ENCODE peak calls at places on chromosomes 4 and X, in seven cellular contexts. Y is K562, V is SK-N-SH, M is H1, K is GM12878, R is GM12891, T is HepG2. F is an unnamed sample.

GRCh38 chr4:52946811-52947210 is 84.7 kb downstream of the RASL11B start:
- DNase-seq in V (no peak), T (no peak), R (no peak), Y (no peak), K (no peak), M (no peak), F (no peak)

GRCh38 chrX:134626434-134626833 is 31.8 kb downstream of the PLAC1 start:
- DNase-seq in Y (no peak), K (no peak), R (no peak), V (peak), M (no peak), T (no peak), F (no peak)

GRCh38 chr4:53592128-53592527 is 842 bp upstream of the LNX1 start:
- DNase-seq in T (no peak), R (no peak), V (no peak), M (no peak), K (no peak), Y (no peak), F (no peak)

GRCh38 chr4:7774301-7775019 is 165.2 kb downstream of the AFAP1 start:
- DNase-seq in V (no peak), T (no peak), Y (no peak), M (no peak), K (no peak), R (no peak), F (no peak)

GRCh38 chr4:74012130-74012529 is 13.7 kb upstream of the CXCL5 start:
- DNase-seq in K (no peak), T (no peak), V (no peak), Y (no peak), M (no peak), R (no peak), F (no peak)

GRCh38 chr4:3009422-3009821 is 46.1 kb downstream of the GRK4 start:
- DNase-seq in T (peak), V (no peak), R (no peak), K (no peak), Y (no peak), M (no peak), F (no peak)

GRCh38 chr4:1862055-1862911 is 6.3 kb upstream of the LETM1 start:
- DNase-seq in K (no peak), M (no peak), R (peak), T (no peak), Y (peak), V (no peak), F (peak)

GRCh38 chrX:23752740-23753435 is 9.8 kb upstream of the ACOT9 start:
- DNase-seq in V (no peak), R (no peak), M (no peak), Y (no peak), T (no peak), K (no peak), F (no peak)

GRCh38 chrX:8105531-8105930 is 65.5 kb downstream of the VCX2 start:
- DNase-seq in R (no peak), T (no peak), Y (no peak), M (no peak), V (no peak), K (no peak), F (no peak)

GRCh38 chr4:26891054-26891453 is 30.4 kb downstream of the STIM2 start:
- DNase-seq in K (no peak), R (no peak), Y (no peak), T (no peak), V (no peak), M (no peak), F (no peak)

GRCh38 chr4:38150766-38151165 is 190.6 kb downstream of the PTTG2 start:
- DNase-seq in T (no peak), R (no peak), V (no peak), K (no peak), M (no peak), Y (no peak), F (no peak)

GRCh38 chrX:110001702-110002299 is 1.1 kb upstream of the TMEM164 start:
- DNase-seq in T (no peak), V (no peak), M (no peak), R (no peak), Y (peak), K (no peak), F (no peak)

GRCh38 chrX:38879631-38880220 is 78.5 kb downstream of the MID1IP1 start:
- DNase-seq in K (no peak), M (no peak), T (no peak), Y (no peak), R (no peak), V (no peak), F (no peak)

GRCh38 chr4:169826634-169827187 is 69.0 kb upstream of the HPF1 start:
- DNase-seq in V (no peak), K (no peak), Y (no peak), T (no peak), R (no peak), M (no peak), F (no peak)
- TF ChIP-seq TAF1 in V (no peak), K (no peak), Y (no peak), T (no peak), R (no peak), M (no peak), F (no peak)

DNA sequence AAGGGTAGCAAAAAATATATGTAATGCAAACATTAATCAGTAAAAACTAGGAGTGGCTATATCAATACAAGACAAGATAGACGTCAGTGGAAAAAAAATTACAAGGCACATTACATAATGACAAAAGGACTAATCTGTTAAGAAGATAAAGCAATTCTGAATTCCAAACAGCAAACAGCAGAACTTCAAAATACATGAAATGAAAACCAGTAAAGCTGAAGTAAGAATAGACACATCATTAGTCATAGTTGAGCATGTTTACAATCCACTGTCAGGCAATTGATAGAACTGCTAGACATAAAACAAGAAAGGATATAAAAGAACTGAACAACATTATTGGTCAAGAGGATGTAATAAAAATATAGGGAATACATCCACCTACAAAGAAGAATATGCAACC is 12.2 kb downstream of the SULT1B1 start:
- DNase-seq in Y (no peak), V (no peak), M (no peak), T (no peak), R (no peak), K (no peak), F (no peak)
- TF ChIP-seq TAF1 in Y (no peak), V (no peak), M (no peak), T (no peak), R (no peak), K (no peak), F (no peak)

GRCh38 chrX:149512225-149512885 is 7.2 kb upstream of the IDS start:
- DNase-seq in Y (peak), M (peak), R (no peak), V (peak), K (peak), T (peak), F (no peak)
- TF ChIP-seq TAF1 in Y (no peak), M (no peak), R (no peak), V (no peak), K (no peak), T (no peak), F (no peak)

GRCh38 chr4:16267639-16268038 is 41.4 kb upstream of the TAPT1 start:
- DNase-seq in Y (no peak), T (no peak), R (no peak), K (no peak), V (no peak), M (no peak), F (no peak)

GRCh38 chr4:16269742-16270522 is 43.7 kb upstream of the TAPT1 start:
- DNase-seq in M (no peak), Y (no peak), T (no peak), R (no peak), K (no peak), V (no peak), F (no peak)

GRCh38 chr4:16265820-16266219 is 39.5 kb upstream of the TAPT1 start:
- DNase-seq in K (no peak), V (no peak), T (no peak), Y (no peak), R (no peak), M (no peak), F (no peak)

GRCh38 chr4:16268290-16268689 is 42.0 kb upstream of the TAPT1 start:
- DNase-seq in R (no peak), K (no peak), M (no peak), V (no peak), T (no peak), Y (no peak), F (no peak)

GRCh38 chr4:16270654-16271328 is 44.5 kb upstream of the TAPT1 start:
- DNase-seq in K (no peak), T (peak), R (no peak), M (peak), V (no peak), Y (no peak), F (no peak)
- TF ChIP-seq TAF1 in K (no peak), T (no peak), R (no peak), M (no peak), V (no peak), Y (no peak), F (no peak)

GRCh38 chr4:183561905-183562304 is 57.0 kb downstream of the ING2 start:
- DNase-seq in V (no peak), T (no peak), R (no peak), Y (no peak), K (no peak), M (no peak), F (no peak)

GRCh38 chr4:183558873-183559272 is 54.0 kb downstream of the ING2 start:
- DNase-seq in R (no peak), T (no peak), M (no peak), Y (no peak), V (peak), K (no peak), F (no peak)

GRCh38 chr4:183563874-183564273 is 59.0 kb downstream of the ING2 start:
- DNase-seq in R (no peak), V (no peak), Y (no peak), M (no peak), K (no peak), T (no peak), F (no peak)
- TF ChIP-seq TAF1 in R (no peak), V (no peak), Y (no peak), M (no peak), K (no peak), T (no peak), F (no peak)

DNA sequence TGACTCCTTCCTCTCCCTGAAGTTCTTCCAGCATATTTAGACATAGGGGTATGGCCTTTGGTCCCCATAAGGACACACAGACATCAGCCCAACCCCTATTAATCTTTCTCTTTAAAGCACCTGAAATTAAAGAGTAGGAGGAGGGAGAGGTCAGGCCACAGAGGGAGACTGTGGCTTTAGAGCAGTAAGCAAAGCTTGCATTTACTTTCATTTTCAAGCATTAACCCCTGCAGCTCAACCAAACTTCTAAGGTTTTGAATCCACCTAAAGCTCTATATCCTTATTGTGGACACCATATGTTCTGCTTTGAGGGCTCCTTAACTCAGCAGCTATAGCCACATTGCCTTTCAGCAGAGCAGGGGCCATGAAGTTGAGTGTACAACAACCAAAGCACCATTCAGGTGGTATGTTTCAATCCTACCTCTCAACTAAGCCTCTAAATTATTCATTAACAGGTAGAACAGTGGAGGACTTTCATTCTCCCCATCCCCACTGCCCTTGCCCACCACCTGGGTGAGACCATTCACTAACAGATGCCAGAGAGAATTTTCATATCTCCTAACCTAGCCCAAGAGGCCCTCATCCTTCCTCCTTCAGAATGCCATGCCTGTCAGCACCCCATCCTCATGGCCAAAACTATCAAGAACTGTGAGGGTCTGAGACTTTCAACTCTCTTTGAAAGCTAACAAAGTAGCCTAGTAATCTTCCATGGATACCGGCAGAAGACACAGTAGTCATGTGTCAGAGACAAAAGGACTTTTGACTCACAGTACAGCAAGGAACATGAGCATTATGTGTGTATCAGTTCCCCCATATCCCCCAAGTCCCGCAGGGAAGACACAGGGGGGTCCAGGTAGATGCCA is 20.8 kb downstream of the LIN54 start:
- DNase-seq in R (no peak), V (no peak), T (peak), M (no peak), K (peak), Y (no peak), F (peak)
- TF ChIP-seq TAF1 in R (no peak), V (no peak), T (no peak), M (no peak), K (no peak), Y (no peak), F (no peak)